ENCODE peak calls at places on chromosomes 4 and X, in six cellular contexts. G is Calu3, C is AG08396, Z is AG10803, Y is NCI-H1092 treated with DMSO at 0.1 percent for 48 hours, T is immature natural killer cell. J is an unnamed sample.

GRCh38 chr4:125838924-125839323 is 524.2 kb downstream of the FAT4 start:
- DNase-seq in G (no peak), C (no peak), Z (no peak), Y (no peak), T (no peak), J (no peak)

GRCh38 chr4:130359537-130359936 is 1263.6 kb downstream of the C4orf33 start:
- DNase-seq in G (no peak), C (peak; percentile 21), Z (peak; percentile 4), Y (no peak), T (no peak), J (no peak)

GRCh38 chrX:118724775-118725174 is 2.6 kb upstream of the IL13RA1 start:
- DNase-seq in G (no peak), C (peak; percentile 41), Z (no peak), Y (no peak), T (no peak), J (no peak)

GRCh38 chr4:181835348-181835747 is 407.9 kb upstream of the TENM3 start:
- DNase-seq in G (no peak), C (no peak), Z (peak; percentile 31), Y (no peak), T (no peak), J (no peak)

GRCh38 chr4:54372951-54373350 is 143.9 kb downstream of the PDGFRA start:
- DNase-seq in G (no peak), C (no peak), Z (no peak), Y (no peak), T (no peak), J (no peak)

GRCh38 chr4:118765399-118765798 is 70.5 kb downstream of the SEC24D start:
- DNase-seq in G (no peak), C (peak; percentile 76), Z (peak; percentile 99), Y (no peak), T (no peak), J (no peak)

GRCh38 chrX:48683411-48683982 is at the start of gene WAS:
- DNase-seq in G (no peak), C (no peak), Z (no peak), Y (no peak), T (peak; percentile 64), J (no peak)

GRCh38 chrX:84216406-84216805 is 28.4 kb upstream of the RPS6KA6 start:
- DNase-seq in G (no peak), C (no peak), Z (no peak), Y (peak; percentile 4), T (no peak), J (no peak)

GRCh38 chr4:82235346-82235745 is 138.4 kb downstream of the HNRNPD start:
- DNase-seq in G (no peak), C (no peak), Z (no peak), Y (no peak), T (no peak), J (no peak)

GRCh38 chr4:106444557-106444956 is 76.0 kb upstream of the GIMD1 start:
- DNase-seq in G (no peak), C (no peak), Z (peak; percentile 81), Y (no peak), T (no peak), J (no peak)

GRCh38 chrX:120560405-120560841 is 339 bp downstream of the CUL4B start:
- DNase-seq in G (peak; percentile 18), C (no peak), Z (peak; percentile 58), Y (peak; percentile 75), T (peak; percentile 54), J (no peak)

GRCh38 chrX:2320580-2321327 is 180.0 kb downstream of the DHRSX start:
- DNase-seq in G (no peak), C (peak; percentile 41), Z (peak; percentile 88), Y (no peak), T (no peak), J (no peak)

GRCh38 chr4:1310796-1311715 is 21.4 kb downstream of the MAEA start:
- DNase-seq in G (no peak), C (no peak), Z (no peak), Y (no peak), T (peak; percentile 47), J (no peak)

GRCh38 chr4:111506706-111507105 is 638.5 kb upstream of the FAM241A start:
- DNase-seq in G (no peak), C (no peak), Z (peak; percentile 79), Y (no peak), T (no peak), J (no peak)

GRCh38 chr4:181646864-181647263 is 596.3 kb upstream of the TENM3 start:
- DNase-seq in G (no peak), C (no peak), Z (peak; percentile 28), Y (no peak), T (no peak), J (no peak)

GRCh38 chrX:42776195-42776594 is 1.8 kb downstream of the PPP1R2C start:
- DNase-seq in G (no peak), C (no peak), Z (peak; percentile 16), Y (no peak), T (no peak), J (no peak)

GRCh38 chr4:54402880-54403503 is 173.9 kb downstream of the PDGFRA start:
- DNase-seq in G (no peak), C (no peak), Z (no peak), Y (no peak), T (no peak), J (no peak)

J was measured in Caki2.